ENCODE peak calls at places on chromosomes 13 and 19, in ten cellular contexts. B, K, N, I, W, F, O, U, D and Z are unnamed samples.
A peak's percentile ranks its signal among the peaks of the same experiment; 100 is the strongest.

GRCh38 chr19:27748551-27749152 is 1464.3 kb downstream of the UQCRFS1 start:
- DNase-seq in D (no peak), B (peak; percentile 14), F (no peak), O (no peak), W (no peak), I (no peak), U (no peak), N (no peak), K (peak; percentile 13), Z (no peak)

GRCh38 chr19:55087542-55087935 is 11.9 kb downstream of the EPS8L1 start:
- DNase-seq in B (peak; percentile 16), F (no peak), O (no peak), D (no peak), U (no peak), W (no peak), N (no peak), K (no peak), I (no peak), Z (no peak)

GRCh38 chr19:48341006-48341405 is 15.7 kb downstream of the EMP3 start:
- DNase-seq in O (no peak), B (peak; percentile 61), K (no peak), I (peak; percentile 35), N (no peak), W (no peak), D (no peak), U (no peak), F (no peak), Z (no peak)

GRCh38 chr19:40143612-40144011 is 47.6 kb upstream of the MAP3K10 start:
- DNase-seq in O (no peak), W (no peak), D (peak; percentile 29), U (no peak), K (no peak), I (no peak), B (no peak), F (no peak), N (no peak), Z (no peak)

GRCh38 chr13:22024381-22024994 is 353.6 kb downstream of the FGF9 start:
- DNase-seq in I (no peak), B (no peak), U (no peak), D (no peak), O (no peak), K (no peak), N (no peak), F (no peak), W (no peak), Z (no peak)

GRCh38 chr19:33216198-33216830 is 9.3 kb downstream of the SLC7A10 start:
- DNase-seq in U (no peak), O (no peak), K (no peak), D (no peak), I (no peak), B (no peak), W (no peak), F (no peak), N (no peak), Z (no peak)

GRCh38 chr13:30222253-30222652 is 85.1 kb downstream of the KATNAL1 start:
- DNase-seq in I (no peak), F (no peak), K (no peak), N (no peak), B (peak; percentile 45), W (no peak), D (no peak), O (no peak), U (no peak), Z (no peak)

GRCh38 chr13:42740753-42741152 is 40.6 kb upstream of the FAM216B start:
- DNase-seq in K (peak; percentile 73), N (no peak), I (peak; percentile 67), O (no peak), D (peak; percentile 27), U (no peak), W (no peak), B (no peak), F (no peak), Z (no peak)

GRCh38 chr13:20263393-20264044 is 31.4 kb upstream of the GJB6 start:
- DNase-seq in B (no peak), I (no peak), O (no peak), U (no peak), W (no peak), N (no peak), D (no peak), F (no peak), K (no peak), Z (no peak)

GRCh38 chr19:1465191-1466016 is 13.6 kb downstream of the C19orf25 start:
- DNase-seq in O (no peak), F (no peak), I (no peak), D (no peak), B (peak; percentile 36), W (peak; percentile 41), N (no peak), K (peak; percentile 50), U (no peak), Z (no peak)

GRCh38 chr19:14943601-14944000 is 2.3 kb downstream of the OR7C2 start:
- DNase-seq in N (no peak), U (no peak), B (no peak), I (no peak), K (no peak), D (no peak), W (no peak), O (no peak), F (no peak), Z (no peak)

GRCh38 chr13:70668983-70669382 is 560.7 kb upstream of the KLHL1 start:
- DNase-seq in B (no peak), U (no peak), K (no peak), O (no peak), F (no peak), I (no peak), D (no peak), W (no peak), N (no peak), Z (no peak)

GRCh38 chr13:40789275-40790231 is at the start of gene SLC25A15:
- DNase-seq in B (peak; percentile 72), K (peak; percentile 87), W (peak; percentile 31), U (peak; percentile 59), O (peak; percentile 50), I (peak; percentile 88), F (peak; percentile 80), N (peak; percentile 58), D (peak; percentile 85), Z (peak; percentile 80)
- TF ChIP-seq POLR2A in B (peak; percentile 58), K (no peak), W (peak; percentile 29), U (peak; percentile 64), O (peak; percentile 39), I (peak; percentile 45), F (no peak), N (peak; percentile 60), D (peak; percentile 37), Z (no peak)

DNA sequence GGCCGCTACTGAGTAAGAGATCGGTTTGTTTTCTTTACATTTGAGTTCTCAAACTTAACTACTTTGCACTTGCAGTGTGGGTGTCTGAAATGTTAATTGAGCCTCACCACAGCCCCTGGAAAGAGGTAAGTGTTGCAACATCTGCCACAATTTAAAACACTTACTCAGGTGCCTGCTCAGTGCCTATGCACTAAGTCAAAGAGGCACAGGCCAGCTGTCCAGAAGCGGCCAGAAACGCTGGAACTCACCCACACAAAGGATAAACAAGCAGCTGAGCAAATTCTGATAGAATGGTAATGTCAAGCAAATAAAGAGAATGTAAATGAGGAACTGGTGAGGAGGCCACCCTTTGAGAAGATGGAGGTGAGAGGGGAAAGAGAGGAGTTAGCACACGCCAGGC is 67.8 kb upstream of the SERP2 start:
- DNase-seq in O (no peak), W (no peak), N (no peak), D (no peak), K (peak; percentile 70), U (no peak), I (peak; percentile 51), F (no peak), B (peak; percentile 67), Z (no peak)
- H3K27ac ChIP-seq in O (peak overlapping the region; percentile 32), W (peak overlapping the region; percentile 81), N (peak overlapping the region; percentile 93), D (peak overlapping the region; percentile 88), K (peak overlapping the region; percentile 91), U (peak overlapping the region; percentile 92), I (peak overlapping the region; percentile 21), F (no peak overlapping the region), B (peak overlapping the region; percentile 65), Z (peak overlapping the region; percentile 90)

GRCh38 chr19:42197375-42197817 is 20.1 kb downstream of the DEDD2 start:
- DNase-seq in B (no peak), F (no peak), U (no peak), I (no peak), W (no peak), O (no peak), K (no peak), D (no peak), N (no peak), Z (no peak)
- H3K4me1 ChIP-seq in B (peaks cover 2% of the 10 kb centered on the region), F (no peaks in the 10 kb centered on the region), U (no peaks in the 10 kb centered on the region), I (no peaks in the 10 kb centered on the region), W (no peaks in the 10 kb centered on the region), O (peaks cover 7% of the 10 kb centered on the region), K (peaks cover 58% of the 10 kb centered on the region), D (peaks cover 13% of the 10 kb centered on the region), N (peaks cover 2% of the 10 kb centered on the region), Z (no peaks in the 10 kb centered on the region)

GRCh38 chr19:17336872-17337674 is at the start of gene GTPBP3:
- DNase-seq in O (peak; percentile 98), B (peak; percentile 98), I (peak; percentile 97), W (peak; percentile 98), D (peak; percentile 97), K (peak; percentile 98), N (peak; percentile 90), F (peak; percentile 93), U (peak; percentile 97), Z (peak; percentile 99)
- TF ChIP-seq POLR2A in O (peak; percentile 46), B (no peak), I (peak; percentile 57), W (peak; percentile 45), D (peak; percentile 8), K (no peak), N (peak; percentile 47), F (no peak), U (peak; percentile 19), Z (peak; percentile 16)